ENCODE peak calls at places on chromosomes 11 and 22, in six cellular contexts. B is HCT116, L is uterus, C is A549, Q is sigmoid colon, W is spleen. J is an unnamed sample.

GRCh38 chr11:75916882-75917281 is 101.9 kb downstream of the UVRAG start:
- DNase-seq in B (no peak), L (no peak), C (no peak), Q (no peak), W (no peak), J (no peak)

GRCh38 chr22:35205956-35206355 is 51.3 kb upstream of the HMGXB4 start:
- DNase-seq in B (no peak), L (no peak), C (no peak), Q (no peak), W (no peak), J (no peak)

GRCh38 chr11:27116684-27117083 is 76.1 kb downstream of the BBOX1 start:
- DNase-seq in B (no peak), L (no peak), C (no peak), Q (no peak), W (no peak), J (no peak)

GRCh38 chr11:105790021-105790420 is 180.1 kb downstream of the GRIA4 start:
- DNase-seq in B (no peak), L (no peak), C (no peak), Q (no peak), W (no peak), J (no peak)

GRCh38 chr22:24361976-24362646 is 65.3 kb upstream of the ADORA2A start:
- DNase-seq in B (no peak), L (no peak), C (no peak), Q (no peak), W (no peak), J (no peak)

GRCh38 chr11:109783017-109783416 is 310.2 kb upstream of the ZC3H12C start:
- DNase-seq in B (no peak), L (no peak), C (no peak), Q (no peak), W (no peak), J (no peak)

GRCh38 chr11:100687630-100688395 is 725 bp downstream of the ARHGAP42 start:
- DNase-seq in B (peak), L (peak), C (peak), Q (peak), W (peak), J (peak)

GRCh38 chr11:38384568-38384967 is 1786.5 kb upstream of the RAG2 start:
- DNase-seq in B (no peak), L (no peak), C (no peak), Q (no peak), W (no peak), J (no peak)

GRCh38 chr11:121137005-121137404 is 36.0 kb downstream of the TECTA start:
- DNase-seq in B (no peak), L (no peak), C (no peak), Q (no peak), W (no peak), J (no peak)

GRCh38 chr22:36326178-36327161 is 61.3 kb downstream of the MYH9 start:
- DNase-seq in B (no peak), L (no peak), C (no peak), Q (no peak), W (no peak), J (no peak)

GRCh38 chr11:107741044-107741823 is 29.4 kb upstream of the SLN start:
- DNase-seq in B (peak), L (no peak), C (peak), Q (no peak), W (peak), J (no peak)

GRCh38 chr11:7019500-7020182 is 505 bp downstream of the ZNF214 start:
- DNase-seq in B (no peak), L (peak), C (no peak), Q (peak), W (no peak), J (peak)

GRCh38 chr11:100790073-100790472 is 103.0 kb downstream of the ARHGAP42 start:
- DNase-seq in B (no peak), L (no peak), C (no peak), Q (no peak), W (no peak), J (no peak)

GRCh38 chr11:89660234-89660633 is 49.9 kb upstream of the TRIM77 start:
- DNase-seq in B (no peak), L (no peak), C (no peak), Q (no peak), W (no peak), J (no peak)

GRCh38 chr11:85875505-85875904 is 20.3 kb downstream of the CCDC83 start:
- DNase-seq in B (no peak), L (no peak), C (peak), Q (no peak), W (no peak), J (no peak)

GRCh38 chr11:122100222-122101080 is 15.6 kb downstream of the BLID start:
- DNase-seq in B (no peak), L (peak), C (no peak), Q (peak), W (no peak), J (no peak)

GRCh38 chr22:23060612-23061400 is 9.5 kb upstream of the GNAZ start:
- DNase-seq in B (no peak), L (no peak), C (no peak), Q (no peak), W (peak), J (no peak)

GRCh38 chr11:9803685-9804413 is 140.0 kb downstream of the SWAP70 start:
- DNase-seq in B (no peak), L (no peak), C (no peak), Q (no peak), W (no peak), J (no peak)

GRCh38 chr11:22778642-22779041 is 51.0 kb downstream of the SVIP start:
- DNase-seq in B (no peak), L (no peak), C (peak), Q (no peak), W (no peak), J (no peak)

GRCh38 chr11:78560826-78561484 is 13.7 kb downstream of the NARS2 start:
- DNase-seq in B (no peak), L (no peak), C (no peak), Q (no peak), W (no peak), J (no peak)

GRCh38 chr11:68863553-68864265 is 22.0 kb upstream of the CPT1A start:
- DNase-seq in B (no peak), L (no peak), C (no peak), Q (no peak), W (no peak), J (no peak)

GRCh38 chr22:37752189-37753061 is 55.3 kb upstream of the GCAT start:
- DNase-seq in B (peak), L (peak), C (peak), Q (peak), W (peak), J (peak)

GRCh38 chr11:30860970-30861369 is 274.8 kb upstream of the MPPED2 start:
- DNase-seq in B (no peak), L (no peak), C (no peak), Q (no peak), W (no peak), J (no peak)

GRCh38 chr11:12871788-12872321 is 137.3 kb upstream of the RASSF10 start:
- DNase-seq in B (no peak), L (peak), C (peak), Q (no peak), W (no peak), J (no peak)

GRCh38 chr11:46692450-46692849 is 8.0 kb downstream of the ARHGAP1 start:
- DNase-seq in B (no peak), L (no peak), C (no peak), Q (no peak), W (no peak), J (no peak)

GRCh38 chr11:46682773-46683752 is 17.4 kb downstream of the ARHGAP1 start:
- DNase-seq in B (peak), L (peak), C (no peak), Q (no peak), W (peak), J (no peak)

GRCh38 chr11:46690702-46691101 is 9.7 kb downstream of the ARHGAP1 start:
- DNase-seq in B (no peak), L (no peak), C (no peak), Q (no peak), W (no peak), J (no peak)

GRCh38 chr11:46684364-46684763 is 16.1 kb downstream of the ARHGAP1 start:
- DNase-seq in B (no peak), L (no peak), C (no peak), Q (no peak), W (no peak), J (no peak)

DNA sequence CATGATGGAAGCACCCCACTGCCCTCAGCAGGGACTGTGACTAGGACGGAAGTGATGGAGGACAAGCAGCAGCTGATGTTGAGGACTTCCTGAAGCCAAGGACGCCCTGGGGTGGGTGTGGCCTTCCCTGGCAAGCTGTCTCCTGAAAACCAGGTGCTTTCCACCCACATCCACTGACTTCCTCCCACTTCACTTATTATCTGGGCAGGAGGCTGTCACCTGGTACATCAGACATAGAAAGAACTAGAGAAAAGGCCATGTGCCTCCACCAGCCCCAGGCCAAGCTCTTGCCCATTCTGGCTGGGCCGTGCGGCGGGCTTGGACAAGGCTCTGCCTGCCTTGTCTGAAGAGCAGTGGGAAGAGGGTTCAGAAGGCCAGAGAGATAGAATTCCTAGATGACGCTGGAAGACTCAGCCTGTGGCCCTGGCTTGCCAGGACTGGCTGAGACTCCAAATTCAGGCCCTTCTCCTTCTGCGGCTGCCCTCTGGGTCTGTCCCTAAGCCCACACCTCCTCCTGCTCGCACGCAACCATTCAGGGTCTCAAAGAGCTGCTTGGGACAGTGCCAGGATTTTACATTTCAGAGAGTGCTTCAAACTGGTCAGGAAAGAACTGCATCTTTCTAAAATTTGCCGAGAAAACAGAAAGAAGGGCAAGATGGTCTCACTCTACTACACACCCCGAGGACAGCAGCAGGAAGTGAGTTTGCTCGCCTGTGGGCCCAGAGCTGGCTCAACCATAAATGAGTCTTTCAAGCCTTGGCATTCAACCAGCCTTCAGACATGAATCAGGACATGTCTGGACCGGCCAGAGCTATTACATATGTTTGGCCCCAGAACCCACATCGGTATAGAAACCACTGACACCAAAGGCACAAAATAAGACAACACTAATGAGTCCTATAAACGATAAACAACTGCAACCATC is 13.3 kb downstream of the ARHGAP1 start:
- DNase-seq in B (no peak), L (peak), C (no peak), Q (no peak), W (no peak), J (no peak)
- TF ChIP-seq POLR2A in B (no peak), L (no peak), C (no peak), Q (no peak), W (no peak), J (no peak)

GRCh38 chr22:43173566-43173965 is 13.4 kb downstream of the TTLL12 start:
- DNase-seq in B (no peak), L (no peak), C (no peak), Q (no peak), W (peak), J (no peak)

GRCh38 chr22:43176090-43176489 is 10.8 kb downstream of the TTLL12 start:
- DNase-seq in B (no peak), L (no peak), C (no peak), Q (no peak), W (peak), J (no peak)

GRCh38 chr22:43174941-43175531 is 11.9 kb downstream of the TTLL12 start:
- DNase-seq in B (no peak), L (no peak), C (no peak), Q (no peak), W (peak), J (no peak)

GRCh38 chr22:43172191-43172590 is 14.7 kb downstream of the TTLL12 start:
- DNase-seq in B (no peak), L (no peak), C (no peak), Q (no peak), W (peak), J (no peak)

GRCh38 chr22:43173976-43174720 is 12.8 kb downstream of the TTLL12 start:
- DNase-seq in B (no peak), L (no peak), C (no peak), Q (no peak), W (peak), J (no peak)
- TF ChIP-seq POLR2A in B (no peak), L (no peak), C (no peak), Q (no peak), W (no peak), J (no peak)

DNA sequence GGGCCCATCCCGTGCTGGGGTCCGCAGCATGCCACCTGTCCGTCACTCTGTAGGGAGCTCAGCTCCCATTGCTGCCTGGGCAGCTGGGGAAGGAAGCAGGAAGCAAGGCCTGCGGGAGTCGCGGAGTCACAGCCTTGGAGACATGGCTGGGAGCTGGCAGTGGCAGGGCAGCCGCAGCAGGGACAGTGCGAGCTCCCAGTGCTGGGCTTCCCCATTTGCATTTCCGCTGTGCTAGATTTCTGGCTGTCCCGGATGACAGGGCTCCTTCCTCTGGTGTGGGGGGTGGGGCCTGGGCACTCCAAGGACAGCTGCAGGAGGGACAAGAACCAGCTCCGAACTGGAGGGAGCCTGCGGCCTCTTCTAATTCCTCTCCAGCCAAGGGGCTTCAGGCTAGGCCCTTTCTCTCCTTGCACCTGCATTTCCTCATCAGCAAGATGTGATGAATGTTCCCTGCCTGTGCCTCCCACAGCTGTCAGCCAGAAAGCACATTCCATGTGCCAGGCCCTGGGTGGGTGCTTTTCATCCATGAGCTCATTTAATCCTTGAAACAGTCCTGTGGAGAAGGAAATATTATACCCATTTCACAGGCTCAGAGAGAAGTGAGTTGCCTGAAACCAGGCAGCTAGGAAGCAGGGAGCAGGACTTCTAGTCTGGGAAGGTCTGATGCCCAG is 48.0 kb downstream of the MYO7A start:
- DNase-seq in B (no peak), L (no peak), C (no peak), Q (peak), W (peak), J (no peak)
- TF ChIP-seq POLR2A in B (no peak), L (no peak), C (no peak), Q (no peak), W (no peak), J (no peak)

DNA sequence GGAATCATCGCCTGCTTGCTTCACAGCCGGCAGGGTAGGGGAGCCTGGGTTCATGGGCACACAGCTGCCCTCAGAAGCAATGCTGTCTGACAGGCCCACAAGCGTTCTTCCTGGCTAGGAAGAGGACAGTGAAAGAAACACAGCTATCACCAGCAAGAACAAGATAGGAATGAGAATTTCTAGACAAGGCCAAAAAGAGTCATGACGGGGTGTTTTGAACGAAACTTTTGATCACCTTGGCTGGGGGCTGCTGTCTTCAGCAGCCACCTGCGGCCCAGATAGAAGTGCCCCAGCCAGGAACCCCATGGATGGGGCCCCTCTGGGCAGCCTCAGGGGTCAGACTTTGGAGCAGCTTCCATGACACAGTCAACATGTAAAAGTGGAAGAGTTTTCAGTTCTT is 41.8 kb downstream of the GAB4 start:
- DNase-seq in B (no peak), L (no peak), C (no peak), Q (no peak), W (no peak), J (no peak)
- TF ChIP-seq POLR2A in B (no peak), L (no peak), C (no peak), Q (no peak), W (no peak), J (no peak)

GRCh38 chr11:563066-563811 is 2.5 kb downstream of the RASSF7 start:
- DNase-seq in B (no peak), L (no peak), C (no peak), Q (no peak), W (peak), J (no peak)

GRCh38 chr11:562046-562645 is 1.4 kb downstream of the RASSF7 start:
- DNase-seq in B (no peak), L (no peak), C (no peak), Q (no peak), W (peak), J (no peak)

GRCh38 chr11:559712-560304 is 730 bp downstream of the LMNTD2 start:
- DNase-seq in B (peak), L (no peak), C (no peak), Q (no peak), W (peak), J (peak)

GRCh38 chr11:560305-561147 is at the start of the genes LMNTD2 and RASSF7:
- DNase-seq in B (peak), L (peak), C (peak), Q (peak), W (peak), J (peak)

DNA sequence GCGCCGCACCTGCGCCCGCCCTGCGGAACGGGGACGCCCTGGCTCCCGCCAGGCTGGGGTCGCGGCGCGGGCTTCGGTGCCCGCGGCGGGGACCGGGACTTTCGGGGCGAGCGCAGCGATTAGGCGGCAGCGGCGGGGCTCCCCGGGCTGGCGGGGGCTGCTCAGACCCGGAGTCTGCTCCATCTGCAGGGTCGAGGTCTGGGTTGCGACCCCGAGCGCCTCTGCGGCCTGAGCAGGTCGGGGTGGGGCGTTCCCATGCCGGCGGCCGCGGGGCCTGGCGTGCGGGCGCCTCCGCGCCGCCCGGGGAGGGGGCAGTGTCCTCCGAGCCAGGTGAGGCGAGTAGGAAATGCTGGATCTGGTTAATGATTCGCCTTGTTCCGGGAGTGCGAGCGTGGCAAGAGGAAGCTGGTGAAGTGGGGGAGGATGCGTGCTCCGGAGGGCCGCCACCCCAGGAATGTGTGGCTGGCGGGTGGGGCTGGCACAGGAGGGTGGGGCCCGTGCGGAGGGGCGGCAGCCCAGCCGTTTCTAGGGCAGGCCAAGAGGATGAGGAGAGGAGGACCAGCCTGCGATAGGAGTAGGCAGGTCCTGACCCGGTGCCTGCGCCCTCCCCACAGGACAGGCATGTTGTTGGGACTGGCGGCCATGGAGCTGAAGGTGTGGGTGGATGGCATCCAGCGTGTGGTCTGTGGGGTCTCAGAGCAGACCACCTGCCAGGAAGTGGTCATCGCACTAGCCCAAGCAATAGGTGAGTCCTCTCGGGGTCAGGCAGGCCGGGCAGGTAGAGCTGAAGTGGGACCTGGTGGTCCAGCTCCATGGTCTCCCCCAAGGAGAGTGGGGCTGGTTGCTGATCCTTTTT is 606 bp downstream of the RASSF7 start:
- DNase-seq in B (no peak), L (no peak), C (peak), Q (no peak), W (no peak), J (peak)
- TF ChIP-seq POLR2A in B (peak), L (no peak), C (no peak), Q (no peak), W (no peak), J (peak)

DNA sequence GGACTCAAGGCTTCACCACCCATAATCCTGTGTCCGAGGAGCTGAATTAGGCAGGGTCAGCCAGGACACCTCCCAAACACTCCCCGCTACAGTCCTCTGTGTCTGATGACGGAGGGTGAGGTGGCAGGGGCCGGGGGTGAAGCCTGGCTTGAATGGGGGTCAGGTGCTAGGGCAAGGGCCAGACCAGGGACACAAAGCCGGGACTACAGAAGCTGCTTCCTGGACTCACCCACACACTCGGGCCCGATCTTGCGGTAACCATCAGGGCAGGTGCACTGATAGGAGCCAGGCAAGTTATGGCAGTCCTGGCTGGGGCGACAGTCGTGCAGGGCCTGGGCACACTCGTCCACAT is 2.3 kb downstream of the EFEMP2 start:
- DNase-seq in B (no peak), L (no peak), C (no peak), Q (no peak), W (peak), J (no peak)
- TF ChIP-seq POLR2A in B (no peak), L (no peak), C (no peak), Q (no peak), W (no peak), J (no peak)

J was measured in H54.